ENCODE peak calls at places on chromosome 18, in four cellular contexts. One of them, this sample, is unnamed.

GRCh38 chr18:77858331-77858730 is 608.7 kb downstream of the GALR1 start:
- DNase-seq in CMK: no peak
- DNase-seq in NCI-H1417: peak
- DNase-seq in Daoy: no peak
- DNase-seq in this sample: no peak

GRCh38 chr18:59813942-59814341 is 85.9 kb upstream of the PMAIP1 start:
- DNase-seq in CMK: no peak
- DNase-seq in NCI-H1417: no peak
- DNase-seq in Daoy: no peak
- DNase-seq in this sample: no peak

GRCh38 chr18:26549103-26549485 is 741 bp upstream of the KCTD1 start:
- DNase-seq in CMK: no peak
- DNase-seq in Daoy: peak
- DNase-seq in NCI-H1417: no peak
- DNase-seq in this sample: no peak

GRCh38 chr18:79546781-79547272 is 132.8 kb upstream of the CTDP1 start:
- DNase-seq in CMK: no peak
- DNase-seq in NCI-H1417: no peak
- DNase-seq in Daoy: no peak
- DNase-seq in this sample: no peak

GRCh38 chr18:47901624-47902362 is 28.7 kb downstream of the SMAD2 start:
- DNase-seq in CMK: no peak
- DNase-seq in Daoy: no peak
- DNase-seq in NCI-H1417: no peak
- DNase-seq in this sample: no peak

GRCh38 chr18:34120294-34120693 is 104.4 kb downstream of the NOL4 start:
- DNase-seq in CMK: no peak
- DNase-seq in NCI-H1417: no peak
- DNase-seq in Daoy: no peak
- DNase-seq in this sample: no peak

GRCh38 chr18:75238786-75239185 is 28.2 kb downstream of the TSHZ1 start:
- DNase-seq in Daoy: no peak
- DNase-seq in NCI-H1417: no peak
- DNase-seq in CMK: no peak
- DNase-seq in this sample: no peak

GRCh38 chr18:57803119-57803969 is at the start of gene ATP8B1:
- DNase-seq in NCI-H1417: no peak
- DNase-seq in CMK: no peak
- DNase-seq in Daoy: peak
- DNase-seq in this sample: no peak

GRCh38 chr18:7879717-7880116 is 312.6 kb downstream of the PTPRM start:
- DNase-seq in CMK: no peak
- DNase-seq in Daoy: no peak
- DNase-seq in NCI-H1417: peak
- DNase-seq in this sample: no peak

GRCh38 chr18:46577546-46577945 is 79.5 kb downstream of the LOXHD1 start:
- DNase-seq in NCI-H1417: no peak
- DNase-seq in Daoy: no peak
- DNase-seq in CMK: no peak
- DNase-seq in this sample: no peak

GRCh38 chr18:34990571-34990970 is 50.6 kb upstream of the MAPRE2 start:
- DNase-seq in Daoy: peak
- DNase-seq in CMK: no peak
- DNase-seq in NCI-H1417: no peak
- DNase-seq in this sample: no peak

GRCh38 chr18:39162013-39162412 is 1596.4 kb upstream of the CELF4 start:
- DNase-seq in NCI-H1417: no peak
- DNase-seq in CMK: no peak
- DNase-seq in Daoy: no peak
- DNase-seq in this sample: no peak

GRCh38 chr18:47075098-47075883 is 39.9 kb upstream of the ELOA2 start:
- DNase-seq in NCI-H1417: peak
- DNase-seq in Daoy: peak
- DNase-seq in CMK: no peak
- DNase-seq in this sample: peak

GRCh38 chr18:36153203-36153602 is 23.5 kb downstream of the ELP2 start:
- DNase-seq in CMK: no peak
- DNase-seq in NCI-H1417: no peak
- DNase-seq in Daoy: no peak
- DNase-seq in this sample: no peak

GRCh38 chr18:58579561-58580047 is 49.3 kb downstream of the ALPK2 start:
- DNase-seq in Daoy: peak
- DNase-seq in CMK: no peak
- DNase-seq in NCI-H1417: no peak
- DNase-seq in this sample: no peak

GRCh38 chr18:10926565-10927194 is 222.7 kb downstream of the PIEZO2 start:
- DNase-seq in CMK: no peak
- DNase-seq in Daoy: peak
- DNase-seq in NCI-H1417: no peak
- DNase-seq in this sample: no peak

GRCh38 chr18:657311-657997 is at the start of gene TYMS:
- DNase-seq in CMK: peak
- DNase-seq in NCI-H1417: peak
- DNase-seq in Daoy: peak
- DNase-seq in this sample: peak

GRCh38 chr18:53887447-53887846 is 337.0 kb downstream of the MBD2 start:
- DNase-seq in NCI-H1417: no peak
- DNase-seq in CMK: no peak
- DNase-seq in Daoy: no peak
- DNase-seq in this sample: no peak

GRCh38 chr18:79211844-79212243 is 142.7 kb downstream of the ATP9B start:
- DNase-seq in Daoy: no peak
- DNase-seq in NCI-H1417: no peak
- DNase-seq in CMK: no peak
- DNase-seq in this sample: no peak

GRCh38 chr18:32624182-32624723 is 148.6 kb downstream of the KLHL14 start:
- DNase-seq in Daoy: no peak
- DNase-seq in CMK: no peak
- DNase-seq in NCI-H1417: no peak
- DNase-seq in this sample: no peak

GRCh38 chr18:76699923-76700322 is 122.4 kb upstream of the ZNF236 start:
- DNase-seq in NCI-H1417: no peak
- DNase-seq in Daoy: peak
- DNase-seq in CMK: no peak
- DNase-seq in this sample: no peak

GRCh38 chr18:76005632-76006031 is 489.4 kb downstream of the ZNF516 start:
- DNase-seq in NCI-H1417: peak
- DNase-seq in CMK: no peak
- DNase-seq in Daoy: no peak
- DNase-seq in this sample: no peak

GRCh38 chr18:295756-296155 is 27.9 kb upstream of the THOC1 start:
- DNase-seq in NCI-H1417: no peak
- DNase-seq in CMK: no peak
- DNase-seq in Daoy: no peak
- DNase-seq in this sample: no peak

GRCh38 chr18:8001711-8002110 is 434.6 kb downstream of the PTPRM start:
- DNase-seq in NCI-H1417: no peak
- DNase-seq in Daoy: no peak
- DNase-seq in CMK: no peak
- DNase-seq in this sample: no peak

GRCh38 chr18:61901334-61901986 is 8.7 kb upstream of the RNF152 start:
- DNase-seq in CMK: no peak
- DNase-seq in Daoy: peak
- DNase-seq in NCI-H1417: peak
- DNase-seq in this sample: peak

GRCh38 chr18:78073275-78073674 is 823.6 kb downstream of the GALR1 start:
- DNase-seq in NCI-H1417: no peak
- DNase-seq in CMK: no peak
- DNase-seq in Daoy: no peak
- DNase-seq in this sample: no peak

GRCh38 chr18:55317832-55318231 is 270.2 kb downstream of the TCF4 start:
- DNase-seq in NCI-H1417: no peak
- DNase-seq in Daoy: no peak
- DNase-seq in CMK: no peak
- DNase-seq in this sample: peak

GRCh38 chr18:44080054-44080453 is 600.6 kb upstream of the SETBP1 start:
- DNase-seq in NCI-H1417: no peak
- DNase-seq in Daoy: no peak
- DNase-seq in CMK: no peak
- DNase-seq in this sample: no peak

GRCh38 chr18:596288-596881 is 403 bp upstream of the CLUL1 start:
- DNase-seq in NCI-H1417: peak
- DNase-seq in CMK: peak
- DNase-seq in Daoy: peak
- DNase-seq in this sample: peak

GRCh38 chr18:8791171-8791651 is 85.9 kb downstream of the MTCL1 start:
- DNase-seq in NCI-H1417: no peak
- DNase-seq in Daoy: peak
- DNase-seq in CMK: no peak
- DNase-seq in this sample: no peak

GRCh38 chr18:74914648-74915047 is 294.3 kb downstream of the PTGR3 start:
- DNase-seq in NCI-H1417: no peak
- DNase-seq in CMK: no peak
- DNase-seq in Daoy: no peak
- DNase-seq in this sample: no peak

GRCh38 chr18:42296723-42297122 is 341.7 kb downstream of the PIK3C3 start:
- DNase-seq in NCI-H1417: no peak
- DNase-seq in CMK: no peak
- DNase-seq in Daoy: no peak
- DNase-seq in this sample: no peak